ENCODE peak calls at places on chromosome 18, in four cellular contexts. U is iPS DF 6.9, M is MM.1S, P is osteoblast. Y is an unnamed sample. For H3K9me3, the result is how much of the 10 kb centered on the place peaks cover.

GRCh38 chr18:63195410-63196159 is 124.0 kb downstream of the BCL2 start:
- DNase-seq in P (no peak), U (no peak), M (no peak), Y (no peak)

GRCh38 chr18:59566507-59566906 is 130.7 kb downstream of the CCBE1 start:
- DNase-seq in M (no peak), P (peak), U (no peak), Y (no peak)

GRCh38 chr18:23311346-23312103 is 141.6 kb upstream of the RIOK3 start:
- DNase-seq in P (peak), U (no peak), M (no peak), Y (peak)

GRCh38 chr18:77063256-77063655 is 69.3 kb downstream of the MBP start:
- DNase-seq in M (peak), U (no peak), P (peak), Y (no peak)

GRCh38 chr18:46536215-46536874 is 120.7 kb downstream of the LOXHD1 start:
- DNase-seq in P (no peak), M (no peak), U (no peak), Y (no peak)

GRCh38 chr18:59402432-59403090 is 43.5 kb upstream of the LMAN1 start:
- DNase-seq in P (peak), M (peak), U (peak), Y (peak)

GRCh38 chr18:73060666-73061270 is 193.0 kb upstream of the NETO1 start:
- DNase-seq in P (no peak), M (no peak), U (no peak), Y (no peak)

GRCh38 chr18:55096261-55097026 is 137.2 kb upstream of the CCDC68 start:
- DNase-seq in M (peak), P (peak), U (peak), Y (peak)

GRCh38 chr18:50051288-50051687 is 143.7 kb downstream of the MYO5B start:
- DNase-seq in U (peak), M (no peak), P (no peak), Y (peak)

GRCh38 chr18:31261792-31262582 is 56.0 kb upstream of the DSG1 start:
- DNase-seq in M (no peak), U (no peak), P (no peak), Y (no peak)

GRCh38 chr18:24136967-24137373 is 1.9 kb upstream of the CABYR start:
- DNase-seq in U (no peak), M (no peak), P (no peak), Y (no peak)

GRCh38 chr18:13635046-13635445 is 91.3 kb downstream of the FAM210A start:
- DNase-seq in M (no peak), U (no peak), P (no peak), Y (no peak)

GRCh38 chr18:23398401-23398800 is 54.7 kb upstream of the RIOK3 start:
- DNase-seq in M (no peak), U (no peak), P (no peak), Y (no peak)

GRCh38 chr18:470661-471501 is 29.6 kb downstream of the COLEC12 start:
- DNase-seq in M (no peak), P (no peak), U (no peak), Y (no peak)

GRCh38 chr18:63162271-63163014 is 157.1 kb downstream of the BCL2 start:
- DNase-seq in P (no peak), U (no peak), M (peak), Y (peak)

GRCh38 chr18:24009651-24010333 is 4.8 kb upstream of the TTC39C start:
- DNase-seq in M (peak), U (no peak), P (no peak), Y (no peak)

GRCh38 chr18:7846315-7846714 is 279.2 kb downstream of the PTPRM start:
- DNase-seq in U (no peak), M (no peak), P (no peak), Y (no peak)

DNA sequence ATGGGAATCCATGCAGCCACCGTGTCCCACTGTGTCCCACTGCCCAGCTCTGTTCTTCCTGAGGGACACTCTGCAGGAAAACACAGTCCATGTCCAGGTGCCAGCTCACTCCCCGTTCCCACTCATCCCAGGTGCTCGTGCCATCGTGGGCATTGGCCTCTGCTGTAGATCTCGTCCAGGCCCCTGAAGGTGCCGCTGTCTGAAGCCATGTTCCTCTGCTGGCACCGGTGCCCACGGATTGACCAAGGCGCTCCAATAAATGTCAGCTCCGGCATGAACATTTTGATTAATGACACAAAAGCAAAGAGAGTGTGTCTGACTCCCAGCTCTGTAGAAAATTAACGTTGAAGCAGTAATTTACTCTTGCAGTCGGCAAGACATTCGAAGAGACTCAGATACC is 280.1 kb upstream of the SALL3 start:
- DNase-seq in U (no peak), P (no peak), M (no peak), Y (peak)
- H3K9me3 ChIP-seq in U (under half), P (under half), M (under half), Y (under half)

DNA sequence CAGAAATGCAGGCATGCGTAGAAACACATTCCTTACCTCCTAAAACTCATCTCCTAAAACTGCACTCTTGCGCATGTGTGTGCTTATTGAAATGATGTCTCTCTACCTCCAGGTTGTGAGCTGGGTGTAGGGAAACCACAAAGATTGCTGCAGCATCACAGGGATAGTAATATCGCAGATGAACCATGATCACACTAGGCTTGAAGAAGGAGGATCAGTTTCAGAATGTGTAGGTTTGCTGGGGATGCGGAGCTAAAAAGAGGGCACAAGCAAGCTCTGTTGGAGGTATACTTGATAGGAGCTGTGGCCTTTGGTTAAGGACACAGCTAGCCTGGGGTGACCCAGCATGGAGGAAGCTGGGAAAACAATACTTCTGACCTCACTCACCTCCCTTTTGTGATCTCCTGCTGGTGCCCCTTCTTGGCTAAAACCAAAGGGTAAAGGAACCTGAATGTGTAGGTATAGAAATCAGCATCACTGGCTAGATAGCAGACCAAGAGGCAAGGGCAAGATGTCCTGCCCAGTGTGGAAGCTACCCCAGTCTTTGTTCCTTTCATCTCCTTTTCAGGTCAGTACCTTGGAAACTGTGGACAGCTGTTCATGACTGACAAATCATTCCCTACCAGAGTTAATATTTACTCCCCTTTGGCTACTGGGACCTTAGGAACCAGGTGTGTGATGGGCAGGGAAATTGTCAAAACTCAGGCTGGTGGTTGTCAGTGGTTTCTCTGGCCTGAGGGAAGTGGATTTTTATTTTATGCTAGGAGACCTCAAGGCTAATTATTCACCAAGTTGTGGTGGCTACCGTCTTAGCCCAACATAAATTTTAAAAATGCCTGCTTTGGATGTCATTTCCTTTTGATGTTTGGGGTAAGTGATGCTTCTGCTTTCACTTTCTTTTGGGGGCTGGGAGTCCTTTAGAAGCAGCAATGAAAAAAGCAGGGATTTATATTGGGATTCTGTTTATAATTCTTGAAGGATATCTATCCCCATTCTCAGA is 119.0 kb downstream of the SETBP1 start:
- DNase-seq in M (no peak), U (no peak), P (no peak), Y (peak)
- H3K4me3 ChIP-seq in M (no peak), U (no peak), P (no peak), Y (no peak)

GRCh38 chr18:70673834-70674233 is 385.0 kb downstream of the SOCS6 start:
- DNase-seq in M (no peak), P (no peak), U (no peak), Y (no peak)
- H3K9me3 ChIP-seq in M (under half), P (under half), U (under half), Y (under half)

DNA sequence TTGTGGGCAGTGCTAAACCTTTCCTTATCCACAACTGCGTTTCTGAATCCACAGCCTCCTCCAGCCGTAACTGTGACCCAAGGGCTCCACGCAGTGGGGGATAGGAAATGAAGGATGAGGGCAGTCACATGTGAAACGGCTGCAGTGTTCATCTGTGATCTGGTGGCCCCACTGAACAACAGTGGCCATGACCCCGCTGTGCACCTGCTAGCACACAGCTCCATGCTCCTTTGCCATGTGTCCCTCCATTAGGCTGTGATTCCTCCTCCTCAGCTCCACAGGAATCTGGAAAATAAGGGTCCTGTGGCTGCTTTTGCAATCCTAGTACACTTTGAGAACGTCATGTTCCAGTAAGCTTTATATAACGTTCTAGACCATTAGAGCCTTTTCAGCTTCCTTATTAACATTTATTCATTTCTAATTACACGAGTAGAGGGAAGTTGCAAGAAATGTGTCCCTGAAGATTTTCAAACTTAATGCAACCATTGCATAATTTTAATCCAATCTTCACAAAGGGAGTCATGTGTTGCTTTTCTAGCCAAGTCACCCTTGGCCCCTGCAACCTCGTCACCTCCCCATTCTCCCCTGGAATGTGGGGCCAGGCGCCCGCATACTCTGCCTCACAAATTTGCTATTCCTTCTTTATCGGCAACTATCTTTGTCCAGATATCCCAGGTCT is 7.1 kb upstream of the NAPG start:
- DNase-seq in P (no peak), U (no peak), M (no peak), Y (peak)
- H3K4me3 ChIP-seq in P (no peak), U (no peak), M (no peak), Y (no peak)

GRCh38 chr18:57691363-57691762 is 69.7 kb upstream of the NARS1 start:
- DNase-seq in M (no peak), U (no peak), P (no peak), Y (no peak)
- H3K9me3 ChIP-seq in M (under half), U (under half), P (under half), Y (under half)

DNA sequence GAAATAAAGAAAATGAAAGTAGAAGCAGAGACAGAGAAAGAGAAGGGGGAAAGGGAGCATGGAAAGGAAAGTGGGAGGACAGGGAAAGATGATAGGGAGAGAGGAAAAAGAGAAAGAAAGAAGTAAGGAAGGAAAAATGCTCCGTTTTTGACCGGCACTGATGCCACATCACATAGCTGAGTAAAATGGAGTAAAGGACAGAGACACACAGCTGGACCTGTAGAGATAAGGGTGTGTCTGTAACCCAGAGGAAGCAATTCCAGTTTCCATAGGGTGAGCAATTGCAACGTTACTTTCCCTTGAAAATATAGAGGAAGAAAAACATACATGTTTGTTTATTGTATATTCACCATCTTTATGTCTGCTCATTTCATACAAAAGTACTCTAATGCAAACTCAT is 1866.9 kb upstream of the PIK3C3 start:
- DNase-seq in M (no peak), P (no peak), U (no peak), Y (no peak)
- H3K4me3 ChIP-seq in M (no peak), P (no peak), U (no peak), Y (no peak)

DNA sequence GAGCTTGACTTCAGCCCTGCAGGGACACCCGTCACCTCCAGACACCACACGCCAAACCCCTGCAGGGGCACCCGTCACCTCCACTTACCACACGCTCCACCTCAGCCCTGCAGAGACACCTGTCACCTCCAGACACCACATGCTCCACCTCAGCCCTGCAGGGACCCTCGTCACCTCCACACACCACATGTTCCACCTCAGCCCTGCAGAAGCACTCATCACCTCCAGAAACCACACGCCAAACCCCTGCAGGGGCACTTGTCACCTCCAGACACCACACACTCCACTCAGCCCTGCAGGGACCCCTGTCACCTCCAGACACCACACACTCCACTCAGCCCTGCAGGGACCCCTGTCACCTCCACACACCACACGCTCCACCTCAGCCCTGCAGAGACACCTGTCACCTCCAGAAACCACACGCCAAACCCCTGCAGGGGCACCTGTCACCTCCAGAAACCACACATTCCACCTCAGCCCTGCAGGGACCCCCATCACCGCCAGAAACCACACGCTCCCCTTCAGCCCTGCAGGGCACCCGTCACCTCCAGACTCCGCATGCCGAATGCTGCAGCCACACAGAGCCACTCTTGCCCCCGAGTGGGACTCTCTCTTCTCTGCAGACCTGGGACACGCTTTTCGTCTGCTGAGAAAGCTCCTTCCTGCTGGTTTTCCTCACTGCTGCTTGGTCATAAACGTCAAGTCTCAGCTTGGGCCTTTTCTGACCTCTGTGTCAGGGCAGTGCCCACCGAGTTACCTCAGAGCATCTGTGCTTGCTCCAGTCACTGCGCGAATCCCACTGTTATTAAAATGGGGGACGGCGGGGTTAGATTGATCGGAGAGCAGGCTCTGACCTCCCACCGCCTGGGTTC is 77.5 kb upstream of the SALL3 start:
- DNase-seq in P (peak), U (no peak), M (no peak), Y (no peak)
- H3K9me3 ChIP-seq in P (under half), U (under half), M (under half), Y (under half)

Y was measured in body of pancreas.